ENCODE peak calls at places on chromosomes 5 and 9, in seven cellular contexts. One of them, this sample, is unnamed. For H3K36me3 and H3K4me1, the result is how much of the 10 kb centered on the place peaks cover.

GRCh38 chr5:67092447-67093023 is 104.1 kb downstream of the CD180 start:
- DNase-seq in cardiac muscle cell: no peak
- DNase-seq in colonic mucosa: no peak
- DNase-seq in naive thymus-derived CD4-positive, alpha-beta T cell: no peak
- DNase-seq in lower lobe of right lung: no peak
- DNase-seq in thyroid gland: peak
- DNase-seq in MM.1S: no peak
- DNase-seq in this sample: no peak

GRCh38 chr9:89637787-89638186 is 33.0 kb downstream of the GADD45G start:
- DNase-seq in cardiac muscle cell: no peak
- DNase-seq in colonic mucosa: no peak
- DNase-seq in naive thymus-derived CD4-positive, alpha-beta T cell: no peak
- DNase-seq in lower lobe of right lung: no peak
- DNase-seq in thyroid gland: no peak
- DNase-seq in MM.1S: no peak
- DNase-seq in this sample: no peak

GRCh38 chr5:170945275-170945674 is 83.5 kb downstream of the RANBP17 start:
- DNase-seq in cardiac muscle cell: no peak
- DNase-seq in colonic mucosa: no peak
- DNase-seq in naive thymus-derived CD4-positive, alpha-beta T cell: no peak
- DNase-seq in lower lobe of right lung: no peak
- DNase-seq in thyroid gland: no peak
- DNase-seq in MM.1S: no peak
- DNase-seq in this sample: no peak

GRCh38 chr5:31153523-31153922 is 40.0 kb upstream of the CDH6 start:
- DNase-seq in cardiac muscle cell: no peak
- DNase-seq in colonic mucosa: no peak
- DNase-seq in naive thymus-derived CD4-positive, alpha-beta T cell: no peak
- DNase-seq in lower lobe of right lung: no peak
- DNase-seq in thyroid gland: no peak
- DNase-seq in MM.1S: no peak
- DNase-seq in this sample: no peak

GRCh38 chr9:37956423-37956820 is 52.5 kb upstream of the SLC25A51 start:
- DNase-seq in cardiac muscle cell: no peak
- DNase-seq in colonic mucosa: no peak
- DNase-seq in naive thymus-derived CD4-positive, alpha-beta T cell: no peak
- DNase-seq in lower lobe of right lung: no peak
- DNase-seq in thyroid gland: no peak
- DNase-seq in MM.1S: no peak
- DNase-seq in this sample: no peak

GRCh38 chr9:35996358-35996970 is 38.5 kb upstream of the OR2S2 start:
- DNase-seq in cardiac muscle cell: peak
- DNase-seq in colonic mucosa: no peak
- DNase-seq in naive thymus-derived CD4-positive, alpha-beta T cell: no peak
- DNase-seq in lower lobe of right lung: no peak
- DNase-seq in thyroid gland: peak
- DNase-seq in MM.1S: peak
- DNase-seq in this sample: no peak

GRCh38 chr9:89743576-89744254 is 138.9 kb downstream of the GADD45G start:
- DNase-seq in cardiac muscle cell: no peak
- DNase-seq in colonic mucosa: no peak
- DNase-seq in naive thymus-derived CD4-positive, alpha-beta T cell: peak
- DNase-seq in lower lobe of right lung: no peak
- DNase-seq in thyroid gland: no peak
- DNase-seq in MM.1S: peak
- DNase-seq in this sample: peak

GRCh38 chr5:170576602-170577584 is 73.1 kb downstream of the KCNIP1 start:
- DNase-seq in cardiac muscle cell: no peak
- DNase-seq in colonic mucosa: no peak
- DNase-seq in naive thymus-derived CD4-positive, alpha-beta T cell: no peak
- DNase-seq in lower lobe of right lung: no peak
- DNase-seq in thyroid gland: no peak
- DNase-seq in MM.1S: no peak
- DNase-seq in this sample: no peak

GRCh38 chr9:124471761-124472160 is 21.5 kb downstream of the ADGRD2 start:
- DNase-seq in cardiac muscle cell: no peak
- DNase-seq in colonic mucosa: no peak
- DNase-seq in naive thymus-derived CD4-positive, alpha-beta T cell: no peak
- DNase-seq in lower lobe of right lung: no peak
- DNase-seq in thyroid gland: no peak
- DNase-seq in MM.1S: no peak
- DNase-seq in this sample: no peak

GRCh38 chr5:157352756-157353340 is 86.9 kb downstream of the CYFIP2 start:
- DNase-seq in cardiac muscle cell: no peak
- DNase-seq in colonic mucosa: no peak
- DNase-seq in naive thymus-derived CD4-positive, alpha-beta T cell: no peak
- DNase-seq in lower lobe of right lung: no peak
- DNase-seq in thyroid gland: no peak
- DNase-seq in MM.1S: no peak
- DNase-seq in this sample: no peak

GRCh38 chr5:39547548-39548154 is 122.9 kb upstream of the DAB2 start:
- DNase-seq in cardiac muscle cell: peak
- DNase-seq in colonic mucosa: peak
- DNase-seq in naive thymus-derived CD4-positive, alpha-beta T cell: peak
- DNase-seq in lower lobe of right lung: no peak
- DNase-seq in thyroid gland: peak
- DNase-seq in MM.1S: peak
- DNase-seq in this sample: peak

GRCh38 chr5:117769877-117770276 is 1195.3 kb upstream of the SEMA6A start:
- DNase-seq in cardiac muscle cell: no peak
- DNase-seq in colonic mucosa: no peak
- DNase-seq in naive thymus-derived CD4-positive, alpha-beta T cell: no peak
- DNase-seq in lower lobe of right lung: no peak
- DNase-seq in thyroid gland: no peak
- DNase-seq in MM.1S: no peak
- DNase-seq in this sample: no peak

GRCh38 chr5:55905251-55905650 is 54.1 kb downstream of the IL31RA start:
- DNase-seq in cardiac muscle cell: no peak
- DNase-seq in colonic mucosa: no peak
- DNase-seq in naive thymus-derived CD4-positive, alpha-beta T cell: no peak
- DNase-seq in lower lobe of right lung: no peak
- DNase-seq in thyroid gland: no peak
- DNase-seq in MM.1S: no peak
- DNase-seq in this sample: no peak

GRCh38 chr5:147403659-147404640 is 105.9 kb downstream of the DPYSL3 start:
- DNase-seq in cardiac muscle cell: peak
- DNase-seq in colonic mucosa: no peak
- DNase-seq in naive thymus-derived CD4-positive, alpha-beta T cell: no peak
- DNase-seq in lower lobe of right lung: no peak
- DNase-seq in thyroid gland: no peak
- DNase-seq in MM.1S: peak
- DNase-seq in this sample: no peak

GRCh38 chr5:127907907-127908306 is 175.7 kb upstream of the SLC12A2 start:
- DNase-seq in cardiac muscle cell: no peak
- DNase-seq in colonic mucosa: no peak
- DNase-seq in naive thymus-derived CD4-positive, alpha-beta T cell: no peak
- DNase-seq in lower lobe of right lung: no peak
- DNase-seq in thyroid gland: no peak
- DNase-seq in MM.1S: peak
- DNase-seq in this sample: no peak

GRCh38 chr5:56350595-56351170 is 117.6 kb upstream of the ANKRD55 start:
- DNase-seq in cardiac muscle cell: no peak
- DNase-seq in colonic mucosa: peak
- DNase-seq in naive thymus-derived CD4-positive, alpha-beta T cell: no peak
- DNase-seq in lower lobe of right lung: peak
- DNase-seq in thyroid gland: peak
- DNase-seq in MM.1S: no peak
- DNase-seq in this sample: no peak

GRCh38 chr9:16121593-16121992 is 568.8 kb downstream of the CCDC171 start:
- DNase-seq in cardiac muscle cell: no peak
- DNase-seq in colonic mucosa: no peak
- DNase-seq in naive thymus-derived CD4-positive, alpha-beta T cell: no peak
- DNase-seq in lower lobe of right lung: no peak
- DNase-seq in thyroid gland: no peak
- DNase-seq in MM.1S: no peak
- DNase-seq in this sample: no peak

GRCh38 chr9:130343445-130343918 is 77.9 kb downstream of the HMCN2 start:
- DNase-seq in cardiac muscle cell: peak
- DNase-seq in colonic mucosa: no peak
- DNase-seq in naive thymus-derived CD4-positive, alpha-beta T cell: peak
- DNase-seq in lower lobe of right lung: no peak
- DNase-seq in thyroid gland: peak
- DNase-seq in MM.1S: no peak
- DNase-seq in this sample: no peak

GRCh38 chr9:130064621-130065020 is 10.9 kb downstream of the GPR107 start:
- DNase-seq in cardiac muscle cell: peak
- DNase-seq in colonic mucosa: no peak
- DNase-seq in naive thymus-derived CD4-positive, alpha-beta T cell: no peak
- DNase-seq in lower lobe of right lung: no peak
- DNase-seq in thyroid gland: no peak
- DNase-seq in MM.1S: no peak
- DNase-seq in this sample: no peak

GRCh38 chr9:75467141-75467540 is 378.8 kb downstream of the OSTF1 start:
- DNase-seq in cardiac muscle cell: no peak
- DNase-seq in colonic mucosa: no peak
- DNase-seq in naive thymus-derived CD4-positive, alpha-beta T cell: no peak
- DNase-seq in lower lobe of right lung: no peak
- DNase-seq in thyroid gland: no peak
- DNase-seq in MM.1S: no peak
- DNase-seq in this sample: no peak

GRCh38 chr5:124395287-124395686 is 351.2 kb downstream of the ZNF608 start:
- DNase-seq in cardiac muscle cell: peak
- DNase-seq in colonic mucosa: no peak
- DNase-seq in naive thymus-derived CD4-positive, alpha-beta T cell: no peak
- DNase-seq in lower lobe of right lung: no peak
- DNase-seq in thyroid gland: no peak
- DNase-seq in MM.1S: no peak
- DNase-seq in this sample: no peak

GRCh38 chr5:178141550-178141949 is 10.7 kb downstream of the RMND5B start:
- DNase-seq in cardiac muscle cell: no peak
- DNase-seq in colonic mucosa: no peak
- DNase-seq in naive thymus-derived CD4-positive, alpha-beta T cell: no peak
- DNase-seq in lower lobe of right lung: no peak
- DNase-seq in thyroid gland: no peak
- DNase-seq in MM.1S: no peak
- DNase-seq in this sample: no peak

GRCh38 chr5:178137991-178138390 is 7.2 kb downstream of the RMND5B start:
- DNase-seq in cardiac muscle cell: no peak
- DNase-seq in colonic mucosa: no peak
- DNase-seq in naive thymus-derived CD4-positive, alpha-beta T cell: no peak
- DNase-seq in lower lobe of right lung: peak
- DNase-seq in thyroid gland: no peak
- DNase-seq in MM.1S: no peak
- DNase-seq in this sample: no peak

GRCh38 chr5:178131446-178131996 is 707 bp downstream of the RMND5B start:
- DNase-seq in cardiac muscle cell: no peak
- DNase-seq in colonic mucosa: no peak
- DNase-seq in naive thymus-derived CD4-positive, alpha-beta T cell: no peak
- DNase-seq in lower lobe of right lung: no peak
- DNase-seq in thyroid gland: no peak
- DNase-seq in MM.1S: no peak
- DNase-seq in this sample: no peak

GRCh38 chr5:178142642-178143041 is 11.0 kb downstream of the NHP2 start:
- DNase-seq in cardiac muscle cell: no peak
- DNase-seq in colonic mucosa: no peak
- DNase-seq in naive thymus-derived CD4-positive, alpha-beta T cell: no peak
- DNase-seq in lower lobe of right lung: no peak
- DNase-seq in thyroid gland: no peak
- DNase-seq in MM.1S: no peak
- DNase-seq in this sample: no peak

DNA sequence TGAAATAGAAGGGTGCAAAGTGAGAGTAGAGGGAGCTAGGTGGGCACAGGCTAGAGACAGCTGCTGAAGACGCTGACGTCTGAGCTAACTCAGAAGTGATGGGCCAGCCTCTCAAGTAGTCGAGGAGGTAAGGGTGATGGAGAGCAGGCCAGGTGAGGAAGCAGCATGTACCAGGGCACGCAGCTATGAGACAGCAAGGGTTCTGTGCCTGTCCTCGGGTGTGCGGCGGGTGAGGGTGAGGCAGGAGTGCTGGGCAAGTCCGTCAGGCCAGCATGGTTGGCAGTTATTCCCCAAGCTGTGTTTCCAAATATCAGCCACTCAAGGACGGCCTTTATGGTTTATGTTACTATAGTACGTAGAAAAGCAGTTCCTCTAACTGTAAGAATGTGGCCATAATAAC is 6.2 kb downstream of the RMND5B start:
- DNase-seq in cardiac muscle cell: no peak
- DNase-seq in colonic mucosa: no peak
- DNase-seq in naive thymus-derived CD4-positive, alpha-beta T cell: no peak
- DNase-seq in lower lobe of right lung: no peak
- DNase-seq in thyroid gland: no peak
- DNase-seq in MM.1S: no peak
- DNase-seq in this sample: no peak
- H3K36me3 ChIP-seq in cardiac muscle cell: under half
- H3K36me3 ChIP-seq in colonic mucosa: under half
- H3K36me3 ChIP-seq in naive thymus-derived CD4-positive, alpha-beta T cell: under half
- H3K36me3 ChIP-seq in lower lobe of right lung: half or more
- H3K36me3 ChIP-seq in thyroid gland: under half
- H3K36me3 ChIP-seq in MM.1S: under half
- H3K36me3 ChIP-seq in this sample: under half

GRCh38 chr9:126518763-126519162 is 95.0 kb upstream of the LMX1B start:
- DNase-seq in cardiac muscle cell: no peak
- DNase-seq in colonic mucosa: no peak
- DNase-seq in naive thymus-derived CD4-positive, alpha-beta T cell: no peak
- DNase-seq in lower lobe of right lung: no peak
- DNase-seq in thyroid gland: no peak
- DNase-seq in MM.1S: no peak
- DNase-seq in this sample: no peak
- H3K4me1 ChIP-seq in cardiac muscle cell: under half
- H3K4me1 ChIP-seq in colonic mucosa: under half
- H3K4me1 ChIP-seq in naive thymus-derived CD4-positive, alpha-beta T cell: under half
- H3K4me1 ChIP-seq in lower lobe of right lung: under half
- H3K4me1 ChIP-seq in thyroid gland: under half
- H3K4me1 ChIP-seq in MM.1S: under half
- H3K4me1 ChIP-seq in this sample: under half

DNA sequence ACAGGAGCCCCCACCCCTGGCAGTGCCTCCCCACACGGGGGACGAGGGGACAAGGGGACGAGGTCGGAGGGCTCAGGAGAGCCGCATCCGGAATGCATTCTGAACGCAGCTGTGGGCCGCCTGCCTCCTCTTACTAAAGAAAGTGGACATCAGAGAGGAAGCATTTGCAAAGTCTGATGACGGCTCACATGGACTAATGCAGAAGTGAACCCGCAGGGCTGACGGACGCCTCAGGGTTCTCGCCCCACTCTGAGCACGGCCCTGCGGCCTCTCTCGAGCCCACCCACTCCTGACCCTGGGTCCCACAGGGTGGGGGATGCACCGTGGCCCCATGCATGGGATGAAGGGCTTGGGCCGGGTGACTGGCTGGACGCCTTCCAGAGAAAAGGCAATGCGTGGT is 5.9 kb downstream of the LPCAT1 start:
- DNase-seq in cardiac muscle cell: no peak
- DNase-seq in colonic mucosa: peak
- DNase-seq in naive thymus-derived CD4-positive, alpha-beta T cell: no peak
- DNase-seq in lower lobe of right lung: peak
- DNase-seq in thyroid gland: no peak
- DNase-seq in MM.1S: no peak
- DNase-seq in this sample: no peak
- H3K36me3 ChIP-seq in cardiac muscle cell: under half
- H3K36me3 ChIP-seq in colonic mucosa: under half
- H3K36me3 ChIP-seq in naive thymus-derived CD4-positive, alpha-beta T cell: under half
- H3K36me3 ChIP-seq in lower lobe of right lung: half or more
- H3K36me3 ChIP-seq in thyroid gland: under half
- H3K36me3 ChIP-seq in MM.1S: under half
- H3K36me3 ChIP-seq in this sample: under half

DNA sequence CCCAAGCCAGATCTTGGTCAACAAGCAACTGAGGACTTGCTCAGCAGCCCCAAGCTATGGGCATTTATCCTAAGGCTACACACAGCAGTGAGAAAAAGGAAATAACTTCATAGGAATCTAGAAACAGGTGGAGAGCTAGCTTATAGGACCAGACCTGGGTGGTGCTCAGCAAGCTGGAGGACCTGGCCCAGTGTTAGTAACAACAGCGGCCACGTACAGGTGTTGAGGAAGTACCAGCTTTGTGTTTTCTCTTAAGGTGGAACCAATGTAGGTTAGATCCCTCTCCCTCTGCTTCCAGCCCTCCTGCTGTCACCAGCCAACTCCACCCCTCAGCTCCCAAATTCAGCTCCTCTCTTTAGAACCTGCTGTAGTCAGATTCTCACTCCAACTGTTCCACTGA is 43.4 kb downstream of the IRF1 start:
- DNase-seq in cardiac muscle cell: no peak
- DNase-seq in colonic mucosa: no peak
- DNase-seq in naive thymus-derived CD4-positive, alpha-beta T cell: no peak
- DNase-seq in lower lobe of right lung: no peak
- DNase-seq in thyroid gland: no peak
- DNase-seq in MM.1S: no peak
- DNase-seq in this sample: no peak
- H3K4me1 ChIP-seq in cardiac muscle cell: under half
- H3K4me1 ChIP-seq in colonic mucosa: under half
- H3K4me1 ChIP-seq in naive thymus-derived CD4-positive, alpha-beta T cell: half or more
- H3K4me1 ChIP-seq in lower lobe of right lung: under half
- H3K4me1 ChIP-seq in thyroid gland: under half
- H3K4me1 ChIP-seq in MM.1S: under half
- H3K4me1 ChIP-seq in this sample: half or more

This sample was measured in CD8-positive, alpha-beta memory T cell.